ENCODE peak calls at places on chromosomes 5 and 9, in ten cellular contexts. L is coronary artery, X is fibroblast of villous mesenchyme, C is AG04449, E is fibroblast of mammary gland, G is epithelial cell of esophagus, H is tibial nerve, T is neural progenitor cell, P is IMR-90, J is GM12865. K is an unnamed sample.

GRCh38 chr5:179608131-179608581 is 15.3 kb downstream of the HNRNPH1 start:
- DNase-seq in G (no peak), P (no peak), X (no peak), E (no peak), C (no peak), T (no peak), L (no peak), H (no peak), J (peak), K (no peak)

GRCh38 chr9:93996863-93997262 is 41.7 kb upstream of the BARX1 start:
- DNase-seq in H (no peak), P (no peak), G (no peak), E (no peak), X (no peak), C (no peak), L (no peak), T (peak), J (no peak), K (no peak)

GRCh38 chr9:33750307-33750838 is 45.0 kb upstream of the PRSS3 start:
- DNase-seq in G (peak), J (no peak), T (no peak), X (no peak), C (no peak), P (peak), E (peak), L (no peak), H (no peak), K (no peak)

GRCh38 chr5:8034852-8035251 is 165.9 kb downstream of the MTRR start:
- DNase-seq in H (no peak), T (no peak), X (no peak), J (no peak), C (no peak), E (no peak), G (no peak), L (no peak), P (no peak), K (no peak)

GRCh38 chr9:76571288-76572204 is 112.6 kb downstream of the GCNT1 start:
- DNase-seq in G (peak), H (no peak), E (peak), L (no peak), J (peak), C (no peak), P (no peak), T (no peak), X (peak), K (no peak)

GRCh38 chr5:175822225-175822624 is 49.2 kb upstream of the CPLX2 start:
- DNase-seq in H (no peak), E (no peak), L (no peak), T (no peak), C (no peak), X (no peak), J (no peak), P (no peak), G (no peak), K (no peak)

GRCh38 chr9:34988218-34989055 is 1.1 kb upstream of the DNAJB5 start:
- DNase-seq in X (peak), E (no peak), H (no peak), P (no peak), C (no peak), L (peak), J (peak), G (no peak), T (peak), K (no peak)

GRCh38 chr9:26356491-26356890 is 536.1 kb downstream of the CAAP1 start:
- DNase-seq in E (no peak), G (no peak), J (no peak), H (no peak), L (no peak), C (no peak), P (no peak), X (no peak), T (no peak), K (no peak)

GRCh38 chr9:87494970-87495471 is 2.6 kb upstream of the DAPK1 start:
- DNase-seq in C (no peak), P (no peak), G (peak), J (peak), E (peak), H (no peak), T (no peak), L (no peak), X (peak), K (no peak)

GRCh38 chr5:88368201-88368600 is 99.6 kb upstream of the TMEM161B start:
- DNase-seq in P (no peak), H (no peak), E (no peak), G (no peak), T (no peak), C (no peak), L (no peak), J (no peak), X (no peak), K (no peak)

GRCh38 chr5:148729182-148729581 is 74.9 kb upstream of the HTR4 start:
- DNase-seq in C (no peak), T (peak), E (no peak), P (no peak), X (no peak), H (no peak), L (no peak), G (peak), J (no peak), K (no peak)

GRCh38 chr5:59164041-59164830 is 581.4 kb downstream of the RAB3C start:
- DNase-seq in T (no peak), H (no peak), L (no peak), E (peak), C (peak), P (peak), G (no peak), X (peak), J (no peak), K (peak)

GRCh38 chr5:31393126-31393525 is 138.8 kb downstream of the DROSHA start:
- DNase-seq in C (no peak), G (peak), H (no peak), T (no peak), X (no peak), E (no peak), J (no peak), L (no peak), P (no peak), K (no peak)

GRCh38 chr5:146165469-146165868 is 17.0 kb downstream of the LARS1 start:
- DNase-seq in J (no peak), E (no peak), G (no peak), T (no peak), C (no peak), L (no peak), P (peak), X (no peak), H (no peak), K (no peak)

GRCh38 chr9:127796225-127796813 is 6.4 kb upstream of the FPGS start:
- DNase-seq in E (peak), G (no peak), C (no peak), X (peak), H (no peak), P (peak), T (no peak), J (no peak), L (peak), K (no peak)

GRCh38 chr5:55534436-55535198 is at the start of gene PLPP1:
- DNase-seq in E (peak), G (peak), H (peak), T (peak), J (peak), L (peak), P (peak), X (peak), C (no peak), K (peak)
- TF ChIP-seq CTCF in E (no peak), G (no peak), H (no peak), T (no peak), J (no peak), L (no peak), P (no peak), X (no peak), C (no peak), K (no peak)

DNA sequence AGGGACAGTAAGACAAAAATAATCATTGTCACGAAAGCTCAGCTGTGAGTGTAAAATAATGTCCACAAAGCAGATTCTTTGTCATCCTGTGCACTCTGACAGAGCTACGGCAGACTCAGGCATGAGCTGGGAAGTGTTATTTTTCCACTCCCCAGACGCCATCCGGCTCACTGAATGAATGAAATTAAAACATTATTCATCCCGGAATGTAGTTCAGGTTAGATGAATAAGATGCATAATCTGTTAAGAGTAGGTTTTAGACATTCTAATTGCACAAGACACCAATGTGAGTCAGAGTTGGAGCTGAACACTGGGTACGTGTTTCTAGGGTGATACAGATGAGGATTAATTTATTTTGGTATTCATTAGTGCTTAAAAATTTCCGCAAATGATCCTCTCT is 65.4 kb upstream of the FRRS1L start:
- DNase-seq in H (no peak), X (peak), G (peak), E (peak), C (peak), J (no peak), L (no peak), P (peak), T (no peak), K (no peak)
- H3K4me3 ChIP-seq in H (no peak), X (no peak), G (no peak), E (no peak), C (no peak), J (no peak), L (no peak), P (no peak), T (no peak), K (no peak)

DNA sequence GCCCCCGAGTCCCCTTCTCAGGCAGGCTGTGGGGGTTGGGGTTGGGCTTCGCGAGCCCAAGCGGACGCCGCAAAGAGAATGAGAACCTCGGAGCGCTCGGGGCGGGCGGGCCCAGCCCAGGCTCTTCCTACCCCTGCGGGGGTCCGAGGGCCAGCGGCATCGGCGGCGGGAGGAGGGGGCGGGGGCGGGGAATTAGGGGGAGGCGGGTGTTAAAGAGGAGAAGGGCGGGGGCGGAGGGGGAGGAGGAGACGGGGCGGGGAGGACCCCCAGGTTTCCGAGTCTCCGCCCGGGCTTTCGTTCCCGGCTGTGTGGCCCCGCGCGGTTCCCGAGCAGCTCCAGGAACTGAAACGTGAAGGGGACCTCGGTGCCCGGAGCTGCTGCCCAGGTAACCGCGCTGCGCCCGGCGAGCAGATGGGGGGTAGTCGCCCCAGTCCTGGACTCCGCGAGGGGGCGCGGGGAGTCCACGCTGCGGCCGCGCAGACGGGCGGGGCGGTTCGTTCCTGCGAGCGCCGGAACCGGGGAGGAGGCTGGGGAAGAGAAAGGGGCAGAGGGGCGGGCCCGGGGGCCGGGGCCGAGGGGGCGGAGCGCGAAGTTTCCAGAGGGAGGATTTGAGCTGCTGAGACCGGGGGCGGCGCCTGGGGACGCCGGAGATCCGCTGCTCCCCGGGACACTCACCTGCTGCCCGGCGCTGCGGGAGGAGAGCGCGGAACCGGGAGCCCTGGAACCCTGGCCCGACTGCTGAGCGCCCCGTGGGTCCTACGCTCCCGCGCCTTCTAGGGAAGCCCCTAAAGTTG is 38.4 kb upstream of the PLEKHG4B start:
- DNase-seq in L (no peak), H (no peak), G (peak), X (no peak), P (peak), T (peak), C (no peak), J (no peak), E (no peak), K (no peak)
- TF ChIP-seq CTCF in L (no peak), H (peak), G (no peak), X (no peak), P (no peak), T (peak), C (peak), J (no peak), E (no peak), K (no peak)

DNA sequence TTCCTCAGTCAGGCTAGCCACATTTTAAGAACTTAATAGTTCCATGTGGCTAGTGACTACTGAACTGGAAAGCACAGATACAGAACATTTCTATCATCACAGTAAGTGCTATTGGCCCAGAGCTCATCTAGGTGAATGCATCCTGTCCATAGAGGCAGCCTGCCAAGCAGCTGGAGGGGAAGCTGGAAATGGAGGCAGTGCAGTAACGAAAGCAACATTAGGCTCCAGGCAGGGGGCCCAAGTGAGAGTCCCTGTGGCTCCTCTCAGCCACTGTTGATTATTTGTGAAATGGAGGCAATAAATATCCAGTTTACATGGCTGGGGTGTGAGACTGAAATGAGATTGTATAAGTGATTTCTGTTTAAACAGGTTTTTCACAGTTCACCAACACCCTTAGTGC is 227.2 kb upstream of the KLF9 start:
- DNase-seq in L (no peak), C (no peak), E (peak), G (no peak), J (no peak), H (no peak), X (no peak), P (no peak), T (no peak), K (no peak)
- H3K4me3 ChIP-seq in L (no peak), C (no peak), E (no peak), G (no peak), J (no peak), H (no peak), X (no peak), P (no peak), T (no peak), K (no peak)

GRCh38 chr5:91928751-91929521 is 545.8 kb upstream of the ARRDC3 start:
- DNase-seq in J (no peak), L (no peak), E (peak), H (no peak), G (peak), P (peak), T (peak), C (no peak), X (peak), K (no peak)
- TF ChIP-seq CTCF in J (no peak), L (no peak), E (peak), H (peak), G (peak), P (peak), T (peak), C (peak), X (peak), K (peak)

DNA sequence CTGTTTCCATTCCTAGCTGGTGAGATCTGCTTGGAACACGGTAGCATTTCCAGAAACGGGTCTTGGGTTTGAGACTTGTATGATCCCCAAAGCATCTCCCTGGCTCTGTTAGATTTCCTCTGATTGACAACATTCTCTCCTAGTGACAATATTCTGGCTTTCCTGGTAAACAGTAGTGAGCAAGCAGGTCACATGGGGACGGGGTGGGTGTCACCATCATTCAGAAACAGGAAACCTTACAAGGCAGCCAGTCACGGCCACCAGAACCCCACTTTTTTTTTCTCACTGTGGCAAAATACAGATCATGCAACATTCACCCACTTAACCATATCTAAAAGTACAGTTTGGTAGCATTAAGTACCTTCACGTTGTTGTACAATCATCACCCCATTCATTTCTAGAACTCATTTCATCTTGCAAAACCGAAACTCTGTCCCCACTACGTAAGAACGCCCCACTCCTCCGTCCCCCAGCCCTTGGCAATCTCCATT is 90.1 kb upstream of the LMX1B start:
- DNase-seq in X (no peak), E (peak), L (no peak), H (peak), J (no peak), G (no peak), C (no peak), T (no peak), P (no peak), K (no peak)
- H3K4me3 ChIP-seq in X (no peak), E (no peak), L (no peak), H (no peak), J (no peak), G (no peak), C (no peak), T (no peak), P (no peak), K (no peak)

DNA sequence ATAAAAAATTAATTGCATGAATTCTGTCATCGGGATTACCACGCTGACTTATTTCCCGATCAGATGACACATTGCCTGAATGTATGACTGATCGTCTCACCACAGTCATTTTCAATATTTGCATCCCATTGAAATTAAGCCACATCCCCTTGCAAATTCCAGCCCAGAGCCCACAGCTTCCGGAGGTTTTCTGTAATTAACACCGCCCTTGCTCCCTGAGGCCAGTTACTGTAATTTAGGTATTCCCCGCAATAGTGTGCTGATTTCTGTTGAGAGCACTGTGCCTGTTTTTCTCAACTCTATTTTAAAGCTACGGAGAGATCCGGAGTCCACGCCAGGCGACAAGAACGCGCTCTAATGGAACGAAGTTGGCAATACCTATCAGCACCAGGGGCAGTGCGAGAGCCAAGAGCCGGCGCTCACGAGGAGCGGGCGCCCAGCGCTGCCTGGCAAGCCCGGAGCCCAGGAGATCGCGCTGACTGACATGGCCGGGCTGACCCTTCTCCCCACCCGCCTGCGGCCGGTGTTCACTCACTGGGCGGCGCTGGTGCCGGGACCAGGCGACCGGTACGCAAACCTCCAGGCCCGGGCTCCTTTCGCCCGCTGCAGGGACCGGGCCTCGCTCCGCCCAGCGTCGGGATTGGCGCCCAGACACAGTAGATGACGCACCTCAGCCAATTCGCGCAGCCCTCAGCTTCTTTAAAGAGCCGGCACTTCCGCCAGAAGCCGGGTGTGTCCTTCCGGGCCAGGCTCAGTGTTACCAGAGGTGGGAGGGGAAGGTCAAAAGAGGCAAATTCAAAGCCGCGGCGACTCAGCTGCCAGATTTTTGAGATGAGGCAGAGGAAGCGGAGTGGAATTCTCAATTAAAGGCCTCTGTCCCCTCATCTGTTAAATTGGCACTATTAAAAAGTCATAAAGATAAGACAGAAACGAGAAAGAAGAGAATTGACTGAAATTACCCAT is at the start of gene PLGRKT:
- DNase-seq in L (peak), X (peak), G (peak), P (peak), T (peak), H (peak), E (peak), C (no peak), J (peak), K (peak)
- TF ChIP-seq CTCF in L (no peak), X (peak), G (peak), P (peak), T (peak), H (no peak), E (no peak), C (no peak), J (peak), K (no peak)

GRCh38 chr5:142316051-142316450 is 8.8 kb downstream of the SPRY4 start:
- DNase-seq in E (peak), X (peak), T (no peak), C (no peak), L (no peak), G (no peak), J (peak), H (no peak), P (peak), K (no peak)
- H3K4me3 ChIP-seq in E (no peak), X (no peak), T (no peak), C (no peak), L (peak), G (no peak), J (no peak), H (no peak), P (no peak), K (no peak)

GRCh38 chr5:170070556-170071412 is 34.9 kb upstream of the FOXI1 start:
- DNase-seq in J (no peak), G (peak), P (peak), E (peak), T (peak), C (no peak), L (no peak), H (peak), X (peak), K (no peak)
- TF ChIP-seq CTCF in J (peak), G (peak), P (peak), E (peak), T (peak), C (peak), L (no peak), H (peak), X (peak), K (peak)